ENCODE peak calls at places on chromosomes 3 and 15, in eight cellular contexts. G, E, Q, K, L, I, N and O are unnamed samples.

GRCh38 chr3:69353088-69353478 is 32.8 kb downstream of the FRMD4B start:
- DNase-seq in G (no peak), E (no peak), Q (no peak), K (no peak), L (no peak), I (no peak), N (no peak), O (no peak)

GRCh38 chr3:141402476-141403171 is 34.3 kb downstream of the ZBTB38 start:
- DNase-seq in G (no peak), E (peak), Q (peak), K (no peak), L (peak), I (peak), N (peak), O (peak)

GRCh38 chr3:182027366-182027765 is 315.6 kb downstream of the SOX2 start:
- DNase-seq in G (no peak), E (no peak), Q (no peak), K (no peak), L (no peak), I (no peak), N (no peak), O (no peak)

GRCh38 chr3:138975366-138975765 is 28.3 kb downstream of the FOXL2NB start:
- DNase-seq in G (no peak), E (no peak), Q (no peak), K (no peak), L (no peak), I (no peak), N (no peak), O (no peak)

GRCh38 chr3:129615751-129616281 is 9.3 kb upstream of the PLXND1 start:
- DNase-seq in G (no peak), E (peak), Q (no peak), K (no peak), L (no peak), I (no peak), N (no peak), O (no peak)

GRCh38 chr3:147089286-147089685 is 317.1 kb downstream of the ZIC4 start:
- DNase-seq in G (no peak), E (no peak), Q (no peak), K (no peak), L (no peak), I (no peak), N (no peak), O (no peak)

GRCh38 chr3:186287723-186288122 is 74.3 kb downstream of the DGKG start:
- DNase-seq in G (no peak), E (no peak), Q (peak), K (peak), L (peak), I (no peak), N (no peak), O (peak)

GRCh38 chr3:124974691-124975090 is 40.1 kb upstream of the MUC13 start:
- DNase-seq in G (no peak), E (no peak), Q (no peak), K (no peak), L (no peak), I (no peak), N (no peak), O (no peak)

GRCh38 chr3:81339040-81339845 is 422.2 kb downstream of the GBE1 start:
- DNase-seq in G (peak), E (no peak), Q (peak), K (no peak), L (peak), I (peak), N (no peak), O (no peak)

GRCh38 chr3:170414202-170414663 is 4.4 kb upstream of the CLDN11 start:
- DNase-seq in G (peak), E (no peak), Q (peak), K (peak), L (peak), I (peak), N (peak), O (peak)

GRCh38 chr3:133054572-133054971 is 16.4 kb downstream of the TMEM108 start:
- DNase-seq in G (no peak), E (no peak), Q (no peak), K (no peak), L (no peak), I (no peak), N (no peak), O (no peak)

GRCh38 chr15:31274496-31275330 is 51.9 kb upstream of the KLF13 start:
- DNase-seq in G (no peak), E (peak), Q (no peak), K (no peak), L (peak), I (peak), N (peak), O (no peak)

GRCh38 chr3:190265795-190266194 is 56.5 kb downstream of the CLDN1 start:
- DNase-seq in G (no peak), E (no peak), Q (peak), K (no peak), L (peak), I (no peak), N (no peak), O (no peak)

GRCh38 chr3:52896613-52897012 is 735 bp downstream of the STIMATE start:
- DNase-seq in G (no peak), E (no peak), Q (no peak), K (no peak), L (no peak), I (no peak), N (peak), O (no peak)

GRCh38 chr15:37015025-37015424 is 85.3 kb downstream of the MEIS2 start:
- DNase-seq in G (no peak), E (peak), Q (peak), K (no peak), L (peak), I (no peak), N (no peak), O (peak)

GRCh38 chr3:114294940-114295480 is 1.2 kb downstream of the TIGIT start:
- DNase-seq in G (no peak), E (no peak), Q (no peak), K (no peak), L (no peak), I (no peak), N (no peak), O (no peak)

DNA sequence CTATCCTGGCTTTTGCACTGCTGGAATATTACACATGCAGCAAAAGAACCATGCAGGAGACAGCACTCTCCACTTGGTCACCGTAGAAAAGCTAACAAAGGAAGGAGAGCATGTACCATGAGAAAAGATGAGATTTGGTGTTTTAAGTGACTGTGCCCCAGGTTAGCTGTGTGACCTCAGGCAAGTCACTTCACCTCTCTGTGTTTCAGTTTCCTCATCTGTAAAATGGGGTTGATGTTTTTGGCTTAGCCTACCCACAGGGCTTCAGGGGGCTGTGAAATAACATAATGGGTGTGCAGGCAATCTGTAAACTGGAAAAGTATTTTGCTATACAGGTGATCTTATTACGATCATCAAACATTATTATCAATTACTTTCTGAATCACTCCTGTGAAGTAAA is 69.3 kb upstream of the SLC6A11 start:
- DNase-seq in G (no peak), E (no peak), Q (no peak), K (no peak), L (no peak), I (no peak), N (no peak), O (no peak)
- H3K4me3 ChIP-seq in G (no peak), E (no peak), Q (no peak), K (no peak), L (no peak), I (no peak), N (no peak), O (no peak)

DNA sequence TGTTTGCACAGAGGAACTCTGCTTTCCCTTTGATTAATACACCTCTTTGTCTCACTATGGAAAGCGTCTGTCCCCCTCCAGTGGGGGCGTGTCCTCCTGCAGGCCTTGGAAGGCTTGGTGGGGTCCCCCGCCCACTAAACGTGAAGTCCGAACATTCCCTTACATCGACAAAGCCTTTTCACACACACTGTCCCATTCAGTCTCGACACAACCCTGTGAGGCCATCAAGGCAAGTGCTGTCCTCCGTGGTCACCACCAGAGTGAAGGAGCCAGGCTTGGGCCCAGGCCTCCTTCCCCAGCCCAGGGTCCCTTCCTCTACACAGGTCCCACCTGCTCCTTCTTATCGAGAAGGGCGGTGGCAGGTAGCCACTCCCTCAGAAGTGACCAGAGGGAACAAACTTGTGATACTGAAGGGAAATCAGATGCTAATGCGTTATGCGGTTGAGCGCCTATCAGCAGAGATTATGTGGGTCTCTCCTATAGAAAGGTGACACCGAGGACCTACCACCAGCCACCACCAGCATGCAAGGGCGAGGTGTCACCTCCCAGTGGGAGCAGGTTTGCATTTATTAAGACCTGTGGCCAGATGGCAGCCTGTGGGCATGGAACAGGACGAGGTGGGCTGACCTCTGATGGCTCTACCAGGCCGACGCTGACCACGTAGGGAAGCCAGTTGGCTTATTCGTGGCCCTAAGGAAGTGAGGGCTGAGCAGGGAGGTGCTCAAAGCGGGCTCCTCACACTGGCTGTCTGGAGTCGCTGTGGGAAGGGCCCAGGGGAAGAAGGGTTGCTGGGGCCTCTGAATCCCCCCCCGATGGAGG is 6.6 kb downstream of the NRROS start:
- DNase-seq in G (no peak), E (no peak), Q (no peak), K (no peak), L (no peak), I (peak), N (no peak), O (no peak)
- TF ChIP-seq CTCF in G (no peak), E (no peak), Q (no peak), K (no peak), L (no peak), I (no peak), N (no peak), O (no peak)

GRCh38 chr15:81296218-81296617 is 27.7 kb downstream of the STARD5 start:
- DNase-seq in G (no peak), E (no peak), Q (no peak), K (no peak), L (no peak), I (no peak), N (no peak), O (no peak)

GRCh38 chr15:81297580-81298575 is 26.1 kb downstream of the STARD5 start:
- DNase-seq in G (no peak), E (no peak), Q (no peak), K (no peak), L (no peak), I (peak), N (no peak), O (no peak)

GRCh38 chr15:81297147-81297572 is 26.8 kb downstream of the STARD5 start:
- DNase-seq in G (no peak), E (no peak), Q (peak), K (no peak), L (peak), I (no peak), N (no peak), O (no peak)

GRCh38 chr15:81295466-81296145 is 28.3 kb downstream of the STARD5 start:
- DNase-seq in G (no peak), E (no peak), Q (no peak), K (no peak), L (no peak), I (peak), N (no peak), O (no peak)

GRCh38 chr15:81296673-81297072 is 27.3 kb downstream of the STARD5 start:
- DNase-seq in G (no peak), E (no peak), Q (no peak), K (no peak), L (no peak), I (peak), N (peak), O (no peak)
- H3K4me3 ChIP-seq in G (no peak), E (no peak), Q (no peak), K (no peak), L (no peak), I (peak), N (no peak), O (no peak)

GRCh38 chr15:100926258-100926657 is 7.1 kb downstream of the LRRK1 start:
- DNase-seq in G (peak), E (no peak), Q (no peak), K (no peak), L (no peak), I (peak), N (peak), O (no peak)
- TF ChIP-seq CTCF in G (peak), E (no peak), Q (no peak), K (no peak), L (peak), I (no peak), N (peak), O (no peak)